ENCODE peak calls at places on chromosomes 2 and 18, in ten cellular contexts. V, H, Z, L, C, E, Q, W, B and S are unnamed samples. For H3K36me3, the result is how much of the 10 kb centered on the place peaks cover.

GRCh38 chr2:168801961-168802824 is at the start of gene NOSTRIN:
- DNase-seq in V (no peak), H (peak), Z (no peak), L (peak), C (peak), E (no peak), Q (no peak), W (peak), B (no peak), S (no peak)

GRCh38 chr2:224997802-224998201 is 44.5 kb downstream of the DOCK10 start:
- DNase-seq in V (no peak), H (no peak), Z (no peak), L (peak), C (no peak), E (no peak), Q (no peak), W (no peak), B (no peak), S (no peak)

GRCh38 chr2:26740890-26741302 is 23.2 kb upstream of the SLC35F6 start:
- DNase-seq in V (no peak), H (no peak), Z (no peak), L (peak), C (no peak), E (no peak), Q (peak), W (no peak), B (no peak), S (no peak)

GRCh38 chr2:69556008-69556407 is 87.5 kb downstream of the AAK1 start:
- DNase-seq in V (no peak), H (no peak), Z (no peak), L (no peak), C (no peak), E (no peak), Q (no peak), W (no peak), B (no peak), S (no peak)

GRCh38 chr2:136117909-136118818 is at the start of gene CXCR4:
- DNase-seq in V (no peak), H (peak), Z (peak), L (peak), C (peak), E (peak), Q (peak), W (peak), B (peak), S (peak)

GRCh38 chr18:31741096-31741735 is 19.5 kb downstream of the SLC25A52 start:
- DNase-seq in V (no peak), H (peak), Z (no peak), L (peak), C (no peak), E (peak), Q (peak), W (no peak), B (no peak), S (peak)

GRCh38 chr2:191165190-191165643 is 14.4 kb upstream of the STAT4 start:
- DNase-seq in V (no peak), H (no peak), Z (no peak), L (peak), C (no peak), E (no peak), Q (peak), W (no peak), B (no peak), S (peak)

GRCh38 chr2:43437363-43437762 is 158.5 kb downstream of the THADA start:
- DNase-seq in V (no peak), H (no peak), Z (no peak), L (no peak), C (no peak), E (no peak), Q (no peak), W (no peak), B (no peak), S (no peak)

GRCh38 chr2:26245231-26245732 is 543 bp downstream of the HADHB start:
- DNase-seq in V (no peak), H (peak), Z (peak), L (peak), C (no peak), E (peak), Q (no peak), W (peak), B (peak), S (peak)

GRCh38 chr2:3472966-3473365 is 46.4 kb downstream of the ADI1 start:
- DNase-seq in V (no peak), H (no peak), Z (no peak), L (no peak), C (no peak), E (no peak), Q (no peak), W (peak), B (peak), S (no peak)

GRCh38 chr18:74556166-74556565 is 21.9 kb downstream of the CNDP1 start:
- DNase-seq in V (no peak), H (no peak), Z (no peak), L (no peak), C (no peak), E (no peak), Q (no peak), W (no peak), B (no peak), S (no peak)

GRCh38 chr18:58596265-58596681 is 32.6 kb downstream of the ALPK2 start:
- DNase-seq in V (no peak), H (no peak), Z (no peak), L (no peak), C (no peak), E (no peak), Q (no peak), W (peak), B (no peak), S (no peak)

GRCh38 chr2:165376571-165376975 is 92.9 kb upstream of the CSRNP3 start:
- DNase-seq in V (no peak), H (no peak), Z (no peak), L (no peak), C (no peak), E (no peak), Q (no peak), W (no peak), B (no peak), S (peak)

GRCh38 chr18:10252494-10252893 is 201.9 kb upstream of the APCDD1 start:
- DNase-seq in V (no peak), H (no peak), Z (no peak), L (no peak), C (no peak), E (no peak), Q (no peak), W (no peak), B (no peak), S (no peak)

GRCh38 chr2:74459377-74460118 is 1.3 kb downstream of the WBP1 start:
- DNase-seq in V (no peak), H (no peak), Z (no peak), L (no peak), C (no peak), E (no peak), Q (no peak), W (no peak), B (peak), S (no peak)

GRCh38 chr2:158501301-158501700 is 44.5 kb downstream of the PKP4 start:
- DNase-seq in V (no peak), H (no peak), Z (peak), L (no peak), C (no peak), E (no peak), Q (no peak), W (peak), B (no peak), S (no peak)

GRCh38 chr2:201656102-201656501 is 12.8 kb upstream of the TMEM237 start:
- DNase-seq in V (no peak), H (no peak), Z (no peak), L (no peak), C (no peak), E (no peak), Q (no peak), W (no peak), B (no peak), S (no peak)

GRCh38 chr2:201656740-201657139 is 13.4 kb upstream of the TMEM237 start:
- DNase-seq in V (no peak), H (no peak), Z (no peak), L (no peak), C (no peak), E (no peak), Q (no peak), W (no peak), B (no peak), S (no peak)

GRCh38 chr2:201661366-201661765 is 18.1 kb upstream of the TMEM237 start:
- DNase-seq in V (no peak), H (no peak), Z (no peak), L (no peak), C (no peak), E (no peak), Q (no peak), W (no peak), B (no peak), S (no peak)

GRCh38 chr2:201664334-201664733 is 21.0 kb upstream of the TMEM237 start:
- DNase-seq in V (no peak), H (no peak), Z (no peak), L (no peak), C (no peak), E (no peak), Q (no peak), W (no peak), B (no peak), S (no peak)

DNA sequence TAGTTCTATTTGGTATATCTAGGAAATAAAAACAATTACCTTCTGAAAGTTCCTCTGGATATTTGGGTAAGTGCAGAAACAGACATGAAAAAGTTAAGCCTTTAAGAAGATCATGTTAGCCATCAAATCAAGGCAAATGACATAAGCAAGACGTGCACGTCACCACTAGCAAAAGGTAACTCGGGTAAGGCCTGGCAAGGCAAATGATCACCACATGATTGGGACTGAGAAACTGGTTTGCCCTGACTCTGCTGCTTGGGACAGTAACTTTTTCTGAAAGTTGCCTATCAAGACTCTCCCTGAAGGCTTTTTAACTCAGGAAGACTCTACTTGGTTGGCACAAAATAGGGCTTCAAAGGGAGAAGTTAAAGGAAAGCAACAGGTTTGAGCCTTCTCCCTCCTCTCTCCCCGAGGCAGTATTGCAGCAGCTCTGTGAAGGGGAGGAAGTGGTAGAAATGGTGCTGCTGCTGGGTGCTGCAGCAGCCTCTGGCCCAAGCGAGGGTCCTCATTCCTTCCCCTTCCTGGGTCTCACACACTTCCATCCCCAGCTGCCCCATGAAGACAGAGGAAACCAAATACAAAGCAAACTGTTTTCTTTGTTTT is 17.1 kb upstream of the TMEM237 start:
- DNase-seq in V (no peak), H (no peak), Z (no peak), L (no peak), C (no peak), E (no peak), Q (no peak), W (no peak), B (no peak), S (no peak)
- H3K36me3 ChIP-seq in V (under half), H (under half), Z (under half), L (under half), C (under half), E (under half), Q (under half), W (under half), B (under half), S (under half)

GRCh38 chr2:216525972-216526371 is 27.3 kb downstream of the RPL37A start:
- DNase-seq in V (no peak), H (no peak), Z (no peak), L (no peak), C (no peak), E (no peak), Q (no peak), W (no peak), B (no peak), S (no peak)

GRCh38 chr2:216520156-216520555 is 21.5 kb downstream of the RPL37A start:
- DNase-seq in V (no peak), H (no peak), Z (no peak), L (no peak), C (no peak), E (no peak), Q (no peak), W (no peak), B (no peak), S (no peak)

GRCh38 chr2:216519154-216519762 is 20.6 kb downstream of the RPL37A start:
- DNase-seq in V (no peak), H (peak), Z (peak), L (peak), C (peak), E (no peak), Q (peak), W (no peak), B (no peak), S (peak)

GRCh38 chr2:216526939-216527338 is 28.3 kb downstream of the RPL37A start:
- DNase-seq in V (no peak), H (no peak), Z (no peak), L (no peak), C (no peak), E (no peak), Q (no peak), W (no peak), B (no peak), S (no peak)

DNA sequence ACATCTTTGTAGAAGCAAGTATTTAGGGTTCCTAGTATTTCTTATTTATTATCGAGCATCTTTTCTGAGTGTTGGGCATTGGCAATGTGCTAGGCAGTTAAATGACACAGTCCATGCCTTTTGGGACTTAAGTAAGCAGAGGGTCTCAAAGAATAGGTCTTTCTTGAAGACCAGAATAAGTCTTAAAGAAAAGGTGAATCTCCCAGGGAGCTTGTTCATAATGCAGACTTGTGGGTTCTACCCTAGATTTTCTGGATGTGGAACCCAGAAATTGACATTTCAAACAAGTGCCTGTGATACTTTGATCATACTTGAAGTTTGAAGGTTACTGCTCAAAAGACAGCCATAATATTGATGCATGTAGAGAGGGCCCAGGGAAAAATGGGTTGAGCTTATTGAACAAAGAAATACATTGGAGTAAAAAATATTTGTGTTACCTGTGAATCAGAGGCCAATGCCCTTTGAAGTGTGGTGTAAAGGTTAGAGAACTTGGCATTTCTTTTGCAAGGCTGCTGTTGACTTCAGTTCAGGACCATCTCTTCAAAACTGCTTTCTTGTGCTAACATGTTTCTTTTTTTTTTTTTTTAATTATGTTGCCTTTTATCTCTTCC is 24.4 kb downstream of the RPL37A start:
- DNase-seq in V (no peak), H (no peak), Z (no peak), L (no peak), C (no peak), E (no peak), Q (no peak), W (no peak), B (no peak), S (no peak)
- H3K36me3 ChIP-seq in V (under half), H (under half), Z (under half), L (under half), C (under half), E (under half), Q (under half), W (under half), B (under half), S (under half)

GRCh38 chr2:241135737-241136136 is 13.5 kb downstream of the PASK start:
- DNase-seq in V (no peak), H (no peak), Z (peak), L (no peak), C (no peak), E (no peak), Q (no peak), W (no peak), B (no peak), S (no peak)

GRCh38 chr2:241133436-241133820 is 15.8 kb downstream of the PASK start:
- DNase-seq in V (no peak), H (no peak), Z (no peak), L (no peak), C (no peak), E (no peak), Q (no peak), W (no peak), B (peak), S (no peak)

GRCh38 chr2:241132549-241133435 is 16.5 kb downstream of the PASK start:
- DNase-seq in V (no peak), H (no peak), Z (peak), L (no peak), C (no peak), E (no peak), Q (no peak), W (no peak), B (no peak), S (no peak)

GRCh38 chr2:241136191-241136590 is 13.1 kb downstream of the PASK start:
- DNase-seq in V (no peak), H (no peak), Z (peak), L (no peak), C (no peak), E (no peak), Q (no peak), W (no peak), B (no peak), S (no peak)

DNA sequence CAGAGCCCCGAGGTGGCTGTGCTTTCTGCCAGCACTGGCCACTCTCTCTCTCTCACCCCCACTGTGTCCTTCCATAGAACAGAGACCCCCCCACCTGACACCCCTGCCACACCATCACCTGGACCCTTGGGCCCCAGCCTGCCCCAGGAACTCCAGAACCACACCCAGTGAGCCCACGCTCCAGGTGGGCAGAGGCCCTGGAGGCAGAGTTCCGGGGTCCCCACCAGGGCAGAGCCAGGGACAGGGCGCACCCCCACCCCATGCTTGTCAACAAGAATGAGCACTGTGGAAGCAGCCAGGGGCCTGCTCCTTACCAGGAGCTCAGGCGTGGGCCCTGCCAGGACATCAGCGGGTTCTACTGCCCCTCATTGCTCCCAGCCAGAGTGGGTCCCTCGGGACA is 14.6 kb downstream of the PASK start:
- DNase-seq in V (no peak), H (no peak), Z (peak), L (no peak), C (no peak), E (no peak), Q (no peak), W (no peak), B (peak), S (no peak)
- H3K36me3 ChIP-seq in V (under half), H (under half), Z (under half), L (under half), C (under half), E (under half), Q (half or more), W (under half), B (under half), S (half or more)

GRCh38 chr18:51253476-51253875 is 56.0 kb upstream of the MEX3C start:
- DNase-seq in V (no peak), H (no peak), Z (no peak), L (peak), C (no peak), E (no peak), Q (no peak), W (no peak), B (no peak), S (no peak)

GRCh38 chr18:51251625-51252024 is 54.1 kb upstream of the MEX3C start:
- DNase-seq in V (no peak), H (no peak), Z (no peak), L (no peak), C (no peak), E (no peak), Q (no peak), W (no peak), B (no peak), S (no peak)

GRCh38 chr18:51248685-51249084 is 51.2 kb upstream of the MEX3C start:
- DNase-seq in V (no peak), H (no peak), Z (no peak), L (no peak), C (no peak), E (no peak), Q (no peak), W (no peak), B (no peak), S (no peak)

GRCh38 chr18:51250006-51250405 is 52.5 kb upstream of the MEX3C start:
- DNase-seq in V (no peak), H (no peak), Z (no peak), L (no peak), C (no peak), E (no peak), Q (no peak), W (no peak), B (no peak), S (no peak)

DNA sequence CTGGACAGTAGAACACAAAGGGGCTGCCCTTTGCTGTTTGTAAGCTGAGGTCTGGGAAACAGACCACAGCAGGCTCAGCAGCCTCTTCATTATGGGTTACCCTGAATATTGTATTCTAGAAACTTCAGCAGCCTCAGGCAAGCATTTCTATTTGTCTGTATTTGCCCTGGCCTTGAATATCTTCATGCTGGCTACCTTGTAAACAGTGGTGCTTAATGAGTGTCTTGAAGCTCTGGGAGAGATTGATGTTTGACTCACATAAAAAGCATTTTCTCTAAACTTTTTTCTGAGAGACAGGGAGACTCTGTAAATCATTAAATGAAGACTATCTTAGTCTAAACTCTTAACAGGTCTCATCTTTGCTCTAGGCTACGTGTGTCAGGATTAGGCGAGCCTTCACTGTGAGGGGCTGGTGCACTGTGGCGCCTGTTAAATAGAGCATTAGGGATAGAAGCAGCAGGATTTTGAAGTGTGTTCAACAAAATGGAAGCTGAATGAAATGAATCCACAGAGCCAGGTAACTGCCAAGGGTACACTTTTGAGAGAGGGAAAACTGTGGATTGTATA is 53.1 kb upstream of the MEX3C start:
- DNase-seq in V (no peak), H (no peak), Z (no peak), L (no peak), C (no peak), E (no peak), Q (no peak), W (no peak), B (no peak), S (no peak)
- H3K36me3 ChIP-seq in V (under half), H (under half), Z (under half), L (under half), C (under half), E (under half), Q (under half), W (under half), B (under half), S (under half)

GRCh38 chr2:233266481-233266880 is 15.0 kb downstream of the ATG16L1 start:
- DNase-seq in V (no peak), H (no peak), Z (no peak), L (no peak), C (no peak), E (no peak), Q (no peak), W (no peak), B (no peak), S (peak)
- H3K36me3 ChIP-seq in V (under half), H (under half), Z (half or more), L (under half), C (under half), E (half or more), Q (half or more), W (half or more), B (under half), S (half or more)